ENCODE peak calls at places on chromosomes 5 and 9, in eight cellular contexts. Z, E, D, F, N, A, K and B are unnamed samples.

GRCh38 chr9:27181381-27181780 is 72.4 kb downstream of the TEK start:
- DNase-seq in Z (no peak), E (no peak), D (no peak), F (no peak), N (no peak), A (peak; percentile 74), K (no peak), B (no peak)

GRCh38 chr5:73954381-73954780 is 328.4 kb downstream of the ARHGEF28 start:
- DNase-seq in Z (no peak), E (no peak), D (no peak), F (no peak), N (no peak), A (peak; percentile 27), K (no peak), B (no peak)

GRCh38 chr9:17318821-17319320 is 184.0 kb downstream of the CNTLN start:
- DNase-seq in Z (no peak), E (no peak), D (no peak), F (no peak), N (no peak), A (no peak), K (no peak), B (no peak)

GRCh38 chr5:99032234-99033013 is 103.6 kb upstream of the CHD1 start:
- DNase-seq in Z (peak; percentile 41), E (peak; percentile 64), D (peak; percentile 70), F (no peak), N (peak; percentile 19), A (peak; percentile 86), K (no peak), B (no peak)

GRCh38 chr9:17005085-17005484 is 129.8 kb upstream of the CNTLN start:
- DNase-seq in Z (no peak), E (peak; percentile 58), D (no peak), F (no peak), N (no peak), A (peak; percentile 82), K (no peak), B (no peak)

GRCh38 chr5:33180900-33181299 is 259.9 kb upstream of the TARS1 start:
- DNase-seq in Z (peak; percentile 10), E (no peak), D (no peak), F (no peak), N (no peak), A (peak; percentile 70), K (no peak), B (no peak)

GRCh38 chr5:176625966-176626875 is 4.1 kb downstream of the SNCB start:
- DNase-seq in Z (no peak), E (no peak), D (no peak), F (no peak), N (no peak), A (no peak), K (no peak), B (no peak)

GRCh38 chr9:19102181-19102630 is 498 bp downstream of the HAUS6 start:
- DNase-seq in Z (peak; percentile 67), E (no peak), D (peak; percentile 32), F (no peak), N (peak; percentile 21), A (no peak), K (no peak), B (no peak)

GRCh38 chr9:81822967-81823366 is 105.3 kb upstream of the SPATA31D4 start:
- DNase-seq in Z (no peak), E (no peak), D (no peak), F (no peak), N (no peak), A (no peak), K (no peak), B (no peak)

GRCh38 chr5:125139590-125139989 is 393.2 kb upstream of the ZNF608 start:
- DNase-seq in Z (no peak), E (no peak), D (no peak), F (no peak), N (no peak), A (no peak), K (no peak), B (no peak)

GRCh38 chr5:72065751-72066255 is 41.5 kb upstream of the MAP1B start:
- DNase-seq in Z (peak; percentile 49), E (peak; percentile 97), D (no peak), F (no peak), N (no peak), A (no peak), K (no peak), B (no peak)

GRCh38 chr5:38265546-38266179 is 7.3 kb downstream of the EGFLAM start:
- DNase-seq in Z (peak; percentile 66), E (peak; percentile 87), D (peak; percentile 18), F (no peak), N (peak; percentile 6), A (peak; percentile 48), K (no peak), B (peak; percentile 32)

GRCh38 chr5:40437452-40437861 is 242.3 kb upstream of the PTGER4 start:
- DNase-seq in Z (no peak), E (no peak), D (peak; percentile 57), F (peak; percentile 12), N (no peak), A (peak; percentile 91), K (no peak), B (no peak)

GRCh38 chr5:138491669-138492551 is 26.6 kb downstream of the EGR1 start:
- DNase-seq in Z (peak; percentile 95), E (peak; percentile 92), D (peak; percentile 75), F (peak; percentile 87), N (peak; percentile 78), A (peak; percentile 84), K (peak; percentile 96), B (peak; percentile 53)

GRCh38 chr5:41524174-41524573 is 13.8 kb upstream of the PLCXD3 start:
- DNase-seq in Z (peak; percentile 28), E (no peak), D (no peak), F (no peak), N (no peak), A (peak; percentile 32), K (no peak), B (no peak)